ENCODE peak calls at places on chromosomes 12 and 14, in six cellular contexts. N, B, R, X, H and C are unnamed samples.

GRCh38 chr12:7107181-7108041 is 1.6 kb downstream of the C1RL start:
- DNase-seq in N (no peak), B (no peak), R (no peak), X (no peak), H (peak), C (peak)

GRCh38 chr12:46473634-46474201 is 101.1 kb upstream of the SLC38A2 start:
- DNase-seq in N (no peak), B (peak), R (peak), X (peak), H (peak), C (peak)

GRCh38 chr12:9064815-9065606 is 50.7 kb downstream of the A2M start:
- DNase-seq in N (peak), B (peak), R (peak), X (peak), H (peak), C (peak)

GRCh38 chr14:26598081-26598671 is 343 bp upstream of the NOVA1 start:
- DNase-seq in N (peak), B (peak), R (no peak), X (peak), H (peak), C (no peak)

GRCh38 chr14:105930572-105930971 is 404.2 kb downstream of the TMEM121 start:
- DNase-seq in N (no peak), B (no peak), R (no peak), X (no peak), H (no peak), C (no peak)

GRCh38 chr12:38175538-38175937 is 141.0 kb upstream of the ALG10B start:
- DNase-seq in N (no peak), B (no peak), R (no peak), X (no peak), H (no peak), C (no peak)

GRCh38 chr14:104650057-104650980 is 39.1 kb upstream of the INF2 start:
- DNase-seq in N (peak), B (peak), R (peak), X (peak), H (peak), C (peak)

GRCh38 chr12:52156757-52157565 is 34.9 kb downstream of the KRT80 start:
- DNase-seq in N (peak), B (peak), R (peak), X (peak), H (peak), C (peak)

GRCh38 chr14:81855007-81855406 is 321.4 kb upstream of the SEL1L start:
- DNase-seq in N (no peak), B (no peak), R (no peak), X (no peak), H (no peak), C (no peak)

GRCh38 chr12:59660148-59660547 is 64.3 kb downstream of the SLC16A7 start:
- DNase-seq in N (no peak), B (no peak), R (no peak), X (no peak), H (no peak), C (no peak)

GRCh38 chr12:45543887-45544286 is 185.6 kb upstream of the ARID2 start:
- DNase-seq in N (no peak), B (peak), R (peak), X (peak), H (peak), C (peak)

GRCh38 chr12:124567035-124567672 is at the start of gene NCOR2:
- DNase-seq in N (no peak), B (no peak), R (peak), X (peak), H (no peak), C (no peak)

GRCh38 chr14:63362305-63362914 is 43.7 kb upstream of the GPHB5 start:
- DNase-seq in N (no peak), B (no peak), R (no peak), X (no peak), H (no peak), C (no peak)

GRCh38 chr12:3042394-3042793 is 34.8 kb upstream of the TSPAN9 start:
- DNase-seq in N (no peak), B (no peak), R (peak), X (no peak), H (no peak), C (no peak)